ENCODE peak calls at places on chromosomes 4 and X, in four cellular contexts. Z, X, L and I are unnamed samples. For H3K9me3, the result is how much of the 10 kb centered on the place peaks cover.

GRCh38 chrX:44071847-44072545 is 98.8 kb upstream of the NDP start:
- DNase-seq in X (no peak), Z (no peak), L (no peak), I (no peak)

GRCh38 chr4:38902695-38903094 is 35.1 kb downstream of the FAM114A1 start:
- DNase-seq in L (peak), Z (peak), X (no peak), I (no peak)

GRCh38 chr4:47374477-47374876 is 89.0 kb downstream of the COMMD8 start:
- DNase-seq in Z (no peak), L (no peak), X (peak), I (no peak)

GRCh38 chrX:117803463-117803862 is 313.1 kb downstream of the KLHL13 start:
- DNase-seq in X (no peak), L (no peak), Z (no peak), I (no peak)

GRCh38 chr4:17339376-17339775 is 172.5 kb downstream of the QDPR start:
- DNase-seq in X (no peak), L (no peak), Z (no peak), I (no peak)

GRCh38 chrX:130024127-130024526 is 41.7 kb downstream of the BCORL1 start:
- DNase-seq in Z (no peak), X (no peak), L (peak), I (peak)

GRCh38 chrX:11641368-11641767 is 24.4 kb downstream of the ARHGAP6 start:
- DNase-seq in L (no peak), Z (no peak), X (no peak), I (no peak)

GRCh38 chr4:90127223-90127705 is at the start of gene CCSER1:
- DNase-seq in Z (no peak), L (peak), X (no peak), I (peak)

GRCh38 chr4:110236324-110236723 is 37.9 kb upstream of the ELOVL6 start:
- DNase-seq in L (no peak), X (no peak), Z (no peak), I (no peak)
- H3K9me3 ChIP-seq in L (under half), X (under half), Z (under half), I (under half)

DNA sequence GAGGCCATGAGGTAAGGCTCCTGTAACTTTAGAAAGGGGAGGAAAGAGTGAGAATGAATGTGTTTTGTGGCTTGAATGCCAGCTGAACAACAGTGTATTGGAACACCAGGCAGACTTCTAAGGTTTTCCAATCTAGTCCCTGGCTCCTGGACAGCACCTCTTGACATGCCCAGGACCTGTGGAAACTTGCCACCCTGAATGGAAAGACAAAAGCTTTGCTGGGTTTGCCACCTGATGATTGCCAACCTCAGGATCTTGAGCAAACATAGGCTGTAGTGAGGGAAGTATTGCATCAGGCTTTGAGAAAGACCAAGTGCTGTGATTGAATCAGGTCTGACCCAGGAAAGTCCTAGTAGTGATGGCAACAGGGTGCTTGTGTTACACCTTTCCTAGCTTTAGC is 1393.1 kb upstream of the DIAPH2 start:
- DNase-seq in X (no peak), L (no peak), Z (no peak), I (no peak)
- H3K4me3 ChIP-seq in X (no peak), L (no peak), Z (no peak), I (no peak)

GRCh38 chr4:110886270-110886669 is 263.4 kb upstream of the PITX2 start:
- DNase-seq in Z (no peak), L (no peak), X (no peak), I (no peak)

DNA sequence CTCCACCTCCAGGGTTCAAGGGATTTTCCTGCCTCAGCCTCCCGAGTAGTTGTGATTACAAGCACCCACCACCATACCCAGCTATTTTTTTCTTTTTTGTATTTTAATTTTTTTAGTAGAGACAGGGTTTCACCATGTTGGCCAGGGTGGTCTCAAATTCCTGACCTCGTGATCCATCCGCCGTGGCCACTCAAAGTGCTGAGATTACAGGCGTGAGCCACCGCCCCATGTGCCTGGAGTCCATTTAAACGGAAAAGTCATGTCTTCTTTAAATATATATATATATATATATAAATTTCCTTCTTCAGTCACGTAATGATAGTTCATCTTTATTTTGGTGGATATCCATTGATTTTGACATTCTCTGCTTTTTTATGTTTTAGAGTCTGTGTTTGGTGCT is 264.0 kb upstream of the PITX2 start:
- DNase-seq in X (no peak), L (no peak), Z (no peak), I (no peak)
- H3K9me3 ChIP-seq in X (under half), L (under half), Z (under half), I (under half)

DNA sequence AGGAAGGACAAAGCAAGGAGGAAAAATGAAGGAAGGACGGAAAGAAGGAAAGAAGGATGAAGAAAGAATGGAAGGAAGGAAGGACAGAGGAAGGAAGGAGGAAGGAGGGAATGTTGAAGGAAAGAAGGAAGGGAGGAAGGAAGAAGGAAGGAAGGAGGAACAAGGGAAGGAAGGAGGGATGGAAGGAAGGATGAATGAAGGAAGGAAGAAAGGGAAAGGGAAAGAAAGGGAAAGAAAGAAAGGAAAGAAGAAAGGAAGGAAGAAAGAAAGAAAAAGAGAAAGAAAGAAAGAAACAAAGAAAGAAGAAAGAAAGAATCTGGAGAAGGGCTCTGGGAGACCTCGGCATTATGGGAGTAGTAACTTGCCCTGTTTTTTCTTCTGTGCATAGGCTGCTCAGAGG is 70.8 kb upstream of the SHISA3 start:
- DNase-seq in Z (no peak), X (no peak), L (no peak), I (no peak)
- H3K4me3 ChIP-seq in Z (no peak), X (no peak), L (no peak), I (no peak)

DNA sequence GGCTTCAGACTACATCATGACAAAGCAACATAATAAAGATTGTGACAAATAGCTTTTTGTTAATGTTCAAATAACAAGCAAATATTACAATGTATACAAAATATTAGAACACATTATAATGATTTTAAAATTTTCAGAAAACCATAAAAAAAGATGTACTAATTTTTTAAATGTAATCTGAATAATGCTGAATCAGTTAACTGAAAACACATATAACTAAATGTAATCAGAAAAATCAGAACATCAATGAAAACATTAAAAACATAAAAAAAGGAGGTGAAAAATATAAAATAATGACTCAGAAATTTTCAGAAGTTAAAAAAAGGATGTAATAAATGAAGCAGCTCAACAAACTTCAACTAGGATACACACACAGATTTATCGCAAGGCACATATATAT is 53.5 kb downstream of the ZNF721 start:
- DNase-seq in L (no peak), Z (no peak), X (no peak), I (no peak)
- H3K9me3 ChIP-seq in L (under half), Z (half or more), X (under half), I (under half)

GRCh38 chrX:13719192-13719856 is 15.1 kb downstream of the TRAPPC2 start:
- DNase-seq in L (no peak), X (no peak), Z (peak), I (no peak)

GRCh38 chrX:13721371-13721770 is 13.0 kb downstream of the TRAPPC2 start:
- DNase-seq in L (no peak), X (no peak), Z (no peak), I (no peak)

GRCh38 chrX:13717697-13718483 is 16.5 kb downstream of the TRAPPC2 start:
- DNase-seq in L (no peak), X (no peak), Z (no peak), I (no peak)

GRCh38 chrX:13716905-13717304 is 17.5 kb downstream of the TRAPPC2 start:
- DNase-seq in X (no peak), Z (no peak), L (no peak), I (no peak)

GRCh38 chrX:13721819-13722527 is 12.4 kb downstream of the TRAPPC2 start:
- DNase-seq in Z (no peak), X (peak), L (no peak), I (no peak)
- H3K4me3 ChIP-seq in Z (no peak), X (peak), L (no peak), I (no peak)